ENCODE peak calls at places on chromosomes 4 and X, in six cellular contexts. T is stomach, N is IMR-90, Q is RWPE1, H is upper lobe of left lung, R is hepatocyte. W is an unnamed sample.

GRCh38 chr4:3202836-3203820 is 45.8 kb upstream of the MSANTD1 start:
- DNase-seq in T (no peak), N (no peak), Q (no peak), H (no peak), R (no peak), W (no peak)

GRCh38 chr4:37446016-37446415 is 201.5 kb downstream of the NWD2 start:
- DNase-seq in T (no peak), N (no peak), Q (no peak), H (no peak), R (no peak), W (no peak)

GRCh38 chr4:165370530-165370929 is 8.3 kb upstream of the CPE start:
- DNase-seq in T (no peak), N (no peak), Q (no peak), H (no peak), R (no peak), W (no peak)

GRCh38 chrX:62923093-62923492 is 428.0 kb downstream of the SPIN4 start:
- DNase-seq in T (no peak), N (no peak), Q (no peak), H (no peak), R (no peak), W (no peak)

GRCh38 chr4:25878676-25879075 is 15.9 kb upstream of the SEL1L3 start:
- DNase-seq in T (no peak), N (no peak), Q (no peak), H (no peak), R (no peak), W (no peak)

GRCh38 chr4:73127839-73128448 is 58.4 kb upstream of the COX18 start:
- DNase-seq in T (no peak), N (peak; percentile 5), Q (peak; percentile 3), H (no peak), R (peak; percentile 35), W (no peak)

GRCh38 chrX:72569786-72570185 is 2.9 kb downstream of the HDAC8 start:
- DNase-seq in T (no peak), N (peak; percentile 86), Q (peak; percentile 2), H (no peak), R (no peak), W (no peak)

GRCh38 chr4:105061136-105061696 is 85.5 kb upstream of the TET2 start:
- DNase-seq in T (no peak), N (peak; percentile 5), Q (peak; percentile 46), H (peak; percentile 61), R (no peak), W (no peak)

GRCh38 chrX:22351966-22352365 is 79.3 kb downstream of the CBLL2 start:
- DNase-seq in T (no peak), N (no peak), Q (no peak), H (no peak), R (no peak), W (no peak)

GRCh38 chr4:130639871-130640270 is 1543.9 kb downstream of the C4orf33 start:
- DNase-seq in T (no peak), N (no peak), Q (no peak), H (no peak), R (no peak), W (no peak)

GRCh38 chrX:13254076-13254785 is 65.6 kb downstream of the ATXN3L start:
- DNase-seq in T (no peak), N (peak; percentile 53), Q (peak; percentile 17), H (peak; percentile 57), R (peak; percentile 82), W (no peak)

GRCh38 chr4:161827013-161827412 is 336.8 kb downstream of the FSTL5 start:
- DNase-seq in T (no peak), N (no peak), Q (no peak), H (no peak), R (no peak), W (no peak)

GRCh38 chr4:15986900-15987299 is 23.9 kb upstream of the FGFBP2 start:
- DNase-seq in T (no peak), N (no peak), Q (no peak), H (no peak), R (no peak), W (no peak)

DNA sequence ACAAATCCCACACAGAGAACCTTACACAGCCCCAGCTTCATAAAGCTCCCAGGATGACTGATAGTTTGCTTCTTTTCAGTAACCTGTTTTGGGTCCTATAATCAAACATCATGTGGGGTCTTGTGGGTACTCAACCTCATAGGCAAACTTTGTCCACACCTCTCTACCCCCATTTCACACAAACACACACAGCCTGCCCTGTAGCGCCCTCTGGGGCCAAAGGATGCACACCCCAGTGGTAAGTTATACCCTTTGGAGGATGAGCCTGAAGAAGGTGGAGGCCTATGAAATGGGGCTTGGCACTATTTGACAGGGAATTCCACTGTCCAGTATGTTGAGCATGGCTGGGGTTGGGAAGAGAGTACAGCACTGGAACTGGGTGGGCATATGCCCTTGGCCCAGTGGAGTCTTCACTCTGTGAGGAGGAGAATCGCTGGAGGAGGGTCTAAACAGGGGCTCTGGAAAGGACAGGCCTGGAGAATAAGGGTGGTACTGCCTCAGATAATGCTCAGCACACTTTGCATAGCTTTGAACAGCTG is 30.5 kb upstream of the COL25A1 start:
- DNase-seq in T (no peak), N (no peak), Q (no peak), H (no peak), R (no peak), W (no peak)
- TF ChIP-seq CTCF in T (no peak), N (peak; percentile 26), Q (no peak), H (no peak), R (no peak), W (no peak)

DNA sequence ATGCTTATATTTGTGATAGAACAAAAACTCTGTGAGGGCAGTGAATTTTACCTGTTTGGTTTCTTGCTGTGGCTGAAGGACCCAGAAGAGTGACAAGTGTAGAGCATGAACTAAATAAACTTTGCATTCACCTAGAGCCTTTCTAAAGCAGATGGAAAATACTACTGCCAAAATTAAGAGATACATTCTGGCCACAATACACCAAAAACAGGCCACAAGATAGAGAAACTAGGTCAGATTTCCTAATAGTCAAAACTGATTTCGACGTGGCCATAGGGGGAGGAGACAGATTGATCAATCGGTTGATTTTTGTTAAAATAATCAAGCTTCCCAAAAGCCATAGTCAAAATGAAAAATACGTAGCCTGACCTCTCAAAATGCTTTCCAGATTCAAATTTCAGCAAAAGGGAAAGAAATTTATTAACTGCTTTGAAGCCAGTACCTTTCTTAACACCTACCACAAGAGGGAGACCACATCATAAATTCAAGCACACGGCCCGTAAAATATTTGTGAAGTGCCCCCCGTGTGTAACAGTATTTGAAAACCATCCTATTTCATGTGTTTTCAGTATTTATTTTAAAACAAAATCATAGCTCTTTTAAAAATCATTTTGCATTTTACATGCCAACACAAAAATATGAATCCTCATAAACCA is 132.4 kb downstream of the CORIN start:
- DNase-seq in T (no peak), N (peak; percentile 55), Q (peak; percentile 10), H (no peak), R (peak; percentile 20), W (no peak)
- TF ChIP-seq CTCF in T (no peak), N (peak; percentile 52), Q (peak; percentile 3), H (no peak), R (peak; percentile 46), W (peak; percentile 68)

GRCh38 chr4:169723207-169723606 is 34.5 kb downstream of the HPF1 start:
- DNase-seq in T (no peak), N (no peak), Q (no peak), H (no peak), R (peak; percentile 23), W (no peak)
- TF ChIP-seq CTCF in T (no peak), N (peak; percentile 15), Q (peak; percentile 12), H (no peak), R (peak; percentile 34), W (no peak)

GRCh38 chr4:152579107-152579764 is 43.3 kb upstream of the FBXW7 start:
- DNase-seq in T (no peak), N (no peak), Q (no peak), H (no peak), R (no peak), W (no peak)

GRCh38 chr4:152578670-152579069 is 42.8 kb upstream of the FBXW7 start:
- DNase-seq in T (no peak), N (no peak), Q (no peak), H (no peak), R (no peak), W (no peak)

GRCh38 chr4:152585036-152585439 is 49.1 kb upstream of the FBXW7 start:
- DNase-seq in T (no peak), N (peak; percentile 20), Q (no peak), H (peak; percentile 27), R (no peak), W (no peak)

GRCh38 chr4:152579916-152580315 is 44.0 kb upstream of the FBXW7 start:
- DNase-seq in T (no peak), N (no peak), Q (no peak), H (no peak), R (no peak), W (no peak)

GRCh38 chr4:152581536-152582160 is 45.8 kb upstream of the FBXW7 start:
- DNase-seq in T (no peak), N (no peak), Q (no peak), H (no peak), R (no peak), W (no peak)
- TF ChIP-seq CTCF in T (no peak), N (no peak), Q (no peak), H (no peak), R (no peak), W (peak; percentile 39)

GRCh38 chr4:128827280-128827679 is 17.8 kb downstream of the JADE1 start:
- DNase-seq in T (no peak), N (no peak), Q (no peak), H (no peak), R (no peak), W (no peak)
- TF ChIP-seq CTCF in T (no peak), N (no peak), Q (no peak), H (no peak), R (no peak), W (no peak)

DNA sequence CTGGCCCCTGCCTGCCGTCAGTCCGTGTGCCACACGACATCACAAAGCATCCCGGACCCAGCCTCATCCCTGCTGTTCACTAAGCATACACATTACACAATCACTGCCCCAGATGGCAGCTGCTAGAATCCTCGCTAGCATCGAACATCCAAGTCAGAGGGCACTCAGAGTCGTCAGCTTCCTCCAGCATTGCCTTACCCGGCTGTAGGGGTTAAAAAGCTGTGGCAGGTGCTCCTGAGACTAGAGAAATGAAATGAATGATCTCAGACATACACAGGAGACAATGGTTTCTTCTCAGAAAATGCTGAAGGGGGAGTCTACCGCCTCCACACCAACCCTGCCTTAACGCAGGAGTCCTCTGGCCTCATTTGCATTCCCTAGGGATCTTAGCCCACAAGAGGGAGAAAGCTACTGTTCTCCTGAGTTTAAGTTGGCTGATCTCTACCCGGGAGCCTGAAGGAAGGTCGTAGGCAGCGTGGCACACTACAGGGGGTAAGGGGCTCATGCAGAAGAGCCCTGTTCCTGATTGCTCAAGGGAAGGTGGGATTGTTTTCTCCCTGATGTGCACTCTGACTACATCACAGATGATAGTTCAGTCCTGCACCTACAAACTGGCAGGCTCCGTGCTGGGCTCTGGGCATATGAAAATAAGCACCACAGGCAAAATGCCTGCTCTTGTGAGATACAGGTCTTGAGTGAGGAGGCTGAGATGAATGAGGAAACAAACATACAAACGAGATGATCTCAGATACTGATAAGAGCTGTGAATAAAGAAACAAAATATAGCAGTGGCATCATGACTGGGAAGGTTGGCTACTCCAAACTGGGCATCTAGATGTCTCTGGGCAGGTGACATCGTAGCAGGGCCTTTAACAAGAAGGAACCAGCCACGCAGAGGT is 2.6 kb upstream of the KIAA0232 start:
- DNase-seq in T (no peak), N (peak; percentile 40), Q (no peak), H (no peak), R (no peak), W (no peak)
- TF ChIP-seq CTCF in T (no peak), N (peak; percentile 6), Q (no peak), H (no peak), R (no peak), W (no peak)

W was measured in type B pancreatic cell.